ENCODE peak calls at places on chromosome 16, in seven cellular contexts. U is thyroid gland; T is stimulated activated CD8-positive, alpha-beta memory T cell treated with anti-CD3 and anti-CD28 coated beads, Interleukin-12 subunit alpha, Interleukin-12 subunit beta, amount 100 ng/mL, for 4 hours; A is nephron progenitor cell; X is DMS 273 treated with DMSO at 0.1 percent for 48 hours; G is heart left ventricle; C is upper lobe of right lung. Z is an unnamed sample.

GRCh38 chr16:87060026-87060986 is 256.9 kb downstream of the C16orf95 start:
- DNase-seq in U (peak), T (no peak), A (no peak), X (no peak), G (no peak), C (no peak), Z (no peak)

GRCh38 chr16:55480228-55480655 is 1.2 kb downstream of the MMP2 start:
- DNase-seq in U (peak), T (no peak), A (peak), X (no peak), G (peak), C (peak), Z (peak)

GRCh38 chr16:898761-899677 is 71.8 kb downstream of the LMF1 start:
- DNase-seq in U (no peak), T (no peak), A (no peak), X (no peak), G (no peak), C (no peak), Z (peak)

GRCh38 chr16:72805486-72805885 is 242.4 kb downstream of the ZFHX3 start:
- DNase-seq in U (no peak), T (no peak), A (no peak), X (no peak), G (no peak), C (no peak), Z (no peak)

GRCh38 chr16:19666451-19666850 is 51.6 kb downstream of the KNOP1 start:
- DNase-seq in U (peak), T (no peak), A (no peak), X (no peak), G (peak), C (no peak), Z (no peak)

GRCh38 chr16:10751291-10751697 is 7.7 kb downstream of the NUBP1 start:
- DNase-seq in U (no peak), T (no peak), A (no peak), X (no peak), G (no peak), C (no peak), Z (no peak)

GRCh38 chr16:84467256-84467655 is 37.2 kb downstream of the MEAK7 start:
- DNase-seq in U (no peak), T (no peak), A (no peak), X (no peak), G (no peak), C (peak), Z (no peak)

GRCh38 chr16:4266372-4266771 is 6.5 kb downstream of the TFAP4 start:
- DNase-seq in U (no peak), T (no peak), A (no peak), X (no peak), G (no peak), C (no peak), Z (no peak)

GRCh38 chr16:65546353-65546791 is 424.5 kb upstream of the CDH11 start:
- DNase-seq in U (no peak), T (no peak), A (no peak), X (no peak), G (no peak), C (no peak), Z (no peak)

GRCh38 chr16:27706156-27706705 is 156.3 kb downstream of the KATNIP start:
- DNase-seq in U (no peak), T (no peak), A (no peak), X (no peak), G (no peak), C (peak), Z (peak)

GRCh38 chr16:84574191-84574590 is 43.7 kb downstream of the COTL1 start:
- DNase-seq in U (peak), T (no peak), A (no peak), X (no peak), G (no peak), C (no peak), Z (no peak)

GRCh38 chr16:74677868-74678267 is 11.2 kb upstream of the RFWD3 start:
- DNase-seq in U (no peak), T (no peak), A (no peak), X (no peak), G (no peak), C (no peak), Z (no peak)

GRCh38 chr16:86611517-86611840 is 33.1 kb downstream of the FOXL1 start:
- DNase-seq in U (no peak), T (no peak), A (no peak), X (no peak), G (peak), C (no peak), Z (peak)

GRCh38 chr16:57801856-57802634 is at the start of gene KIFC3:
- DNase-seq in U (peak), T (peak), A (peak), X (no peak), G (peak), C (peak), Z (peak)

GRCh38 chr16:10988164-10988803 is 43.9 kb downstream of the CLEC16A start:
- DNase-seq in U (peak), T (peak), A (no peak), X (no peak), G (no peak), C (no peak), Z (no peak)

GRCh38 chr16:15949210-15950166 is at the start of gene ABCC1:
- DNase-seq in U (peak), T (peak), A (peak), X (no peak), G (peak), C (peak), Z (peak)

GRCh38 chr16:14641877-14642276 is 9.1 kb downstream of the BFAR start:
- DNase-seq in U (no peak), T (no peak), A (no peak), X (no peak), G (no peak), C (no peak), Z (no peak)

GRCh38 chr16:66900721-66901441 is 17.8 kb downstream of the CDH16 start:
- DNase-seq in U (peak), T (no peak), A (no peak), X (no peak), G (no peak), C (no peak), Z (peak)

GRCh38 chr16:88785106-88785924 is at the start of gene PIEZO1:
- DNase-seq in U (peak), T (peak), A (peak), X (no peak), G (peak), C (peak), Z (peak)

GRCh38 chr16:10314811-10315210 is 71.0 kb upstream of the ATF7IP2 start:
- DNase-seq in U (no peak), T (no peak), A (no peak), X (no peak), G (no peak), C (no peak), Z (no peak)

GRCh38 chr16:14611660-14612059 is 18.4 kb downstream of the PARN start:
- DNase-seq in U (no peak), T (no peak), A (no peak), X (no peak), G (no peak), C (no peak), Z (peak)

GRCh38 chr16:50068550-50068949 is 2.8 kb downstream of the HEATR3 start:
- DNase-seq in U (no peak), T (no peak), A (no peak), X (no peak), G (no peak), C (no peak), Z (no peak)

GRCh38 chr16:58000706-58001676 is at the start of gene USB1:
- DNase-seq in U (peak), T (peak), A (peak), X (peak), G (peak), C (peak), Z (peak)

GRCh38 chr16:66278604-66279262 is 87.8 kb upstream of the CDH5 start:
- DNase-seq in U (no peak), T (no peak), A (no peak), X (no peak), G (no peak), C (no peak), Z (no peak)